ENCODE peak calls at places on chromosomes 1 and 21, in ten cellular contexts. V is fibroblast of pulmonary artery; E is neural crest cell; U is endothelial cell; Y is retinal pigment epithelial cell; O is PC-3; M is activated B cell treated with CpG ODN at 0.5 μM for 24 hours; I is GM10248; K is PC-9; B is CD8-positive, alpha-beta T cell. R is an unnamed sample.

GRCh38 chr1:80498673-80499072 is 1302.1 kb upstream of the ADGRL2 start:
- DNase-seq in Y (peak; percentile 11), O (no peak), B (no peak), K (no peak), V (peak; percentile 3), U (no peak), M (no peak), I (no peak), E (no peak), R (no peak)

GRCh38 chr1:1132928-1133750 is 17.2 kb upstream of the C1orf159 start:
- DNase-seq in E (no peak), K (no peak), Y (no peak), U (no peak), O (no peak), M (no peak), V (no peak), I (no peak), B (no peak), R (no peak)

GRCh38 chr1:227789881-227790400 is 25.5 kb upstream of the PRSS38 start:
- DNase-seq in I (no peak), U (no peak), V (no peak), O (no peak), K (no peak), B (no peak), M (no peak), E (no peak), Y (no peak), R (no peak)

GRCh38 chr21:19322360-19322759 is 918.8 kb upstream of the TMPRSS15 start:
- DNase-seq in K (no peak), B (no peak), V (peak; percentile 6), E (no peak), Y (no peak), I (no peak), U (no peak), O (peak; percentile 35), M (no peak), R (no peak)

GRCh38 chr1:198669023-198669698 is 30.3 kb downstream of the PTPRC start:
- DNase-seq in E (no peak), U (no peak), B (peak; percentile 46), K (peak; percentile 82), M (no peak), Y (no peak), V (peak; percentile 90), O (peak; percentile 88), I (peak; percentile 29), R (no peak)

GRCh38 chr1:54328117-54328636 is 78.0 kb downstream of the SSBP3 start:
- DNase-seq in V (no peak), B (no peak), Y (no peak), K (no peak), E (no peak), M (no peak), U (no peak), I (no peak), O (no peak), R (no peak)

GRCh38 chr1:1630965-1631792 is 794 bp upstream of the MMP23B start:
- DNase-seq in U (no peak), M (no peak), O (peak; percentile 23), E (no peak), Y (no peak), B (peak; percentile 42), I (no peak), K (no peak), V (peak; percentile 29), R (no peak)

GRCh38 chr1:214404154-214404553 is 123.2 kb downstream of the SMYD2 start:
- DNase-seq in O (no peak), I (no peak), K (no peak), E (no peak), V (peak; percentile 71), U (no peak), M (no peak), Y (no peak), B (no peak), R (no peak)

DNA sequence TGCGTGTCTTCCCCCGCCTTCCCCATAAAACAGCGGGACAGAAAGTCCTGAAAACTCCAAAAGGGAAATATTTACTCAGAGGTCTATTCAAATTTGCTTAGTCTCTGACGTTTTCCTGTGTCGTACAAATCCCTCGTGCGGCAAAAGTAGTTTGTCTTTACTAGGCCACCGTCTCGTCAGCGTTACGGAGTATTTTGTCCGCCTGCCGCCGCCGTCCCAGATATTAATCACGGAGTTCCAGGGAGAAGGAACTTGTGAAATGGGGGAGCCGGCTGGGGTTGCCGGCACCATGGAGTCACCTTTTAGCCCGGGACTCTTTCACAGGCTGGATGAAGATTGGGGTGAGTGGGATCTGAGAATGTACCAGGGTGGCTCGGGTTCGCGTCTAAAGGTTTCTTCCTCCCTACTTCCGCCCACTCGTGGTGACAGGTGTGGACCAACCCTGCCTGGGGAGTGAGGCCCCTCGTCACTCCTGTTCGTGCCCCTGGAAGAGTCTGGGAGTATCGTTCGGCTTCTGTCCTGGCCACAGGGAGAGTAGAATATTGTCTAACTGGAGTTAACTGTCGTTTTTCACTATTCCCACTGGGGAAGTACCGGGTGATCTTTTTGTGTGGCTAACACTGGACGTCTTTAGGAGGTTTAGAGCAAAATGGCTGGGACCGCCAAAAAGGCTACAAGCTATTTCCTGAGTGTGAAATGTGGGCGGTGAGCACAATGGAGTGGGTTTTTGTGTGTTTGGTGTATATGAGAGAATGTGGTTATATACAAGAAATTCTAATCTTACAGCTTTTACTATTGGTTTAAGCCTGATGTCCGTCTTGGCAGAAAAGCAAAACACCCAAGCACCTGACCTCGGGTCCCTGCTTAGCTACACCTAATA is at the start of gene ATF6:
- DNase-seq in K (peak; percentile 88), E (peak; percentile 71), I (peak; percentile 81), O (peak; percentile 96), V (peak; percentile 97), Y (peak; percentile 80), U (peak; percentile 76), M (peak; percentile 71), B (peak; percentile 78), R (peak; percentile 89)
- TF ChIP-seq CTCF in K (no peak), E (no peak), I (no peak), O (no peak), V (no peak), Y (no peak), U (no peak), M (no peak), B (no peak), R (no peak)

DNA sequence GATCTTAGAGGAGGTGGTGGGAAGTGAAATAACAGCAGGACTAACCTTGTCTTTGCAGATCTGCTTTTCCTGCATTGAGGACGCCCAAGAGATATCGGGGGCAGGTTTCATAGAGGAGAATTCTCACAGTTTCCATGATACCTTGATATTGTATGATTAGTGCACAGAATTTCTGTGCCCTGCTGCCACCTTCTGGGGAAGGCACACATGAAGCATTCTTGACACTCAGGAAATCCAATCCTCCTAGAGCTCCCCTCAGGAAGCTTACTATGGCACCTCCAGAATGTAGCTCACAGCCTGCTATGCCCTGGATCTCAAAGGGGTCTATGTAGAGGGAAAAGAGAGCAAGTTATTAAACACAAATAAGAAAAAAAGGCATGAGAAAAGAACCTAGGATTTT is 1.5 kb downstream of the CD1B start:
- DNase-seq in I (peak; percentile 51), M (no peak), E (no peak), O (peak; percentile 28), U (no peak), B (no peak), Y (no peak), K (no peak), V (peak; percentile 1), R (no peak)
- TF ChIP-seq CTCF in I (peak; percentile 53), M (no peak), E (no peak), O (peak; percentile 58), U (no peak), B (no peak), Y (no peak), K (peak; percentile 19), V (peak; percentile 8), R (peak; percentile 53)

GRCh38 chr1:168362991-168363390 is 82.3 kb downstream of the TBX19 start:
- DNase-seq in E (no peak), M (no peak), U (no peak), I (no peak), V (no peak), B (peak; percentile 17), O (no peak), Y (no peak), K (no peak), R (no peak)

GRCh38 chr1:168361252-168361651 is 80.6 kb downstream of the TBX19 start:
- DNase-seq in M (no peak), U (no peak), I (no peak), B (no peak), E (no peak), Y (no peak), O (no peak), K (no peak), V (no peak), R (no peak)

GRCh38 chr1:168369655-168370054 is 89.0 kb downstream of the TBX19 start:
- DNase-seq in K (no peak), M (no peak), Y (no peak), O (no peak), E (no peak), I (no peak), V (no peak), B (no peak), U (no peak), R (no peak)

GRCh38 chr1:168368131-168368530 is 87.5 kb downstream of the TBX19 start:
- DNase-seq in B (no peak), E (no peak), K (no peak), Y (no peak), M (no peak), U (no peak), I (no peak), V (no peak), O (peak; percentile 87), R (no peak)

DNA sequence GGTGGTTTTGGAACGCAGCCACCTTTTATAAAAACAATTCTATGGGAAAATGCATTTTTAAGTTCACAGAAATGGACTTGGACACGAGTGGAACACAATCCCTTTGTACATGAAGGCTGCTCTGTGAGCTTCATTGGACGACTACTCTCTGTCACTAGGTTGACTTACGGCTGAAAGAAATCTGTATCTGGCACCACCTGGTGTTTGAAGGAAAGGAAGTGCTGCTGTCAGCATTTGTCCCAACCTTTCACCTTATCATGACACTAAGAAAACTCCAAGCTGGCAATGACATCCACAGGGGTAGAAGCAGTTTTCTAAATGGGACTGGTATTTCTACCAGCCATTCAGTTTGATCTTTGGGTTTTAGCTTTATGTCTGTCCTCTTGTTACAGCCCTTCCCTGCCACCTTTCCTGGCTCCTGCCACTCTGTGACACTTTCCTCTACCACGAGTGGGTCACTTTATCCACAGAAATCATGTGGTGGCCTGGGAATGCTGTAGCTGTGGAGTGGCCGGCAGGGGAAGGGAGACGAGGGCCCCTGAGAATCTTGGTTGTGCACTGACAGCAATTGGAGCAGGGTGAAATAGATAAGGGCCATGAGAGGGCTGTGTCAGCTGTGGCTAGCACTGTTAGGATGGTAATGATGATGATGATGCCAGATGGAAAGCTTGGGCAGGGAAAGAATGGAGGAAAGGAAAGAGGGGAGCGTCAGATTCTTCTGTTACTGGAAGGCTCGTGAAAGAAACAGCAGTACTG is 85.2 kb downstream of the TBX19 start:
- DNase-seq in U (no peak), I (no peak), Y (no peak), E (no peak), B (no peak), K (no peak), M (no peak), V (no peak), O (peak; percentile 30), R (no peak)
- TF ChIP-seq CTCF in U (peak; percentile 11), I (no peak), Y (peak; percentile 18), E (no peak), B (no peak), K (no peak), M (no peak), V (no peak), O (peak; percentile 49), R (peak; percentile 24)

GRCh38 chr1:38885092-38885491 is 3.7 kb upstream of the GJA9 start:
- DNase-seq in V (no peak), Y (no peak), M (no peak), I (no peak), E (no peak), O (peak; percentile 56), U (no peak), B (no peak), K (no peak), R (no peak)

GRCh38 chr1:38892976-38893375 is 11.6 kb upstream of the GJA9 start:
- DNase-seq in I (no peak), E (no peak), M (no peak), K (no peak), Y (no peak), U (no peak), B (no peak), V (no peak), O (no peak), R (no peak)

GRCh38 chr1:38888423-38889333 is 7.3 kb upstream of the GJA9 start:
- DNase-seq in K (no peak), O (no peak), M (no peak), B (no peak), I (no peak), E (no peak), V (no peak), U (no peak), Y (no peak), R (no peak)

GRCh38 chr1:38891753-38892152 is 10.4 kb upstream of the GJA9 start:
- DNase-seq in V (no peak), O (peak; percentile 16), I (no peak), Y (no peak), B (no peak), M (no peak), E (no peak), U (no peak), K (no peak), R (no peak)

DNA sequence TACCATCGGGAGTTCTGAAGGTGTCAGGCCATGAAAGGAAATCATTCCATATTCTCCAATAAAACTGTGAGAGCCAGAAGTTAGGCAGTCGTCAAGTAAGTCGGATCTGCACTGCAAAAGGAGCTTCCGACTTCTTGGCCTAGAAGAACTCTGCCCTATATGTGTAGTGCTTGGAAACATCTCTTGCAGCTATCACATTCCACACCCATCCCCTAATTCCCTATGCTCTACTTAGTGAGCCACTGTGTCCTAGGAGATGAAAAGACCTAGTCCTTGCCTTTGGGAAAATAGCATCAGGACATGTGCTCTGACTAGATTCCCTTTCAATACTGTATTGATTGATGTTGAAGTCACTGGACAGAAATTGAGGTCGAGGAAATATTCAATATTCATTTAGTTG is 8.2 kb upstream of the GJA9 start:
- DNase-seq in Y (no peak), B (no peak), I (no peak), V (no peak), M (no peak), E (no peak), K (no peak), U (no peak), O (no peak), R (no peak)
- TF ChIP-seq CTCF in Y (no peak), B (no peak), I (no peak), V (no peak), M (no peak), E (no peak), K (no peak), U (no peak), O (no peak), R (no peak)